ENCODE peak calls at places on chromosome X, in eight cellular contexts. One of them, this sample, is unnamed.

GRCh38 chrX:134634691-134635090 is 23.6 kb downstream of the PLAC1 start:
- DNase-seq in Karpas-422: no peak
- DNase-seq in cardiac muscle cell: no peak
- DNase-seq in fibroblast of lung: peak; percentile 70
- DNase-seq in brain microvascular endothelial cell: no peak
- DNase-seq in tibial artery: no peak
- DNase-seq in hepatocyte: no peak
- DNase-seq in SJSA1: no peak
- DNase-seq in this sample: no peak

GRCh38 chrX:149830192-149830873 is 48.6 kb downstream of the MAGEA9 start:
- DNase-seq in Karpas-422: no peak
- DNase-seq in cardiac muscle cell: peak; percentile 34
- DNase-seq in fibroblast of lung: peak; percentile 38
- DNase-seq in brain microvascular endothelial cell: peak; percentile 28
- DNase-seq in tibial artery: no peak
- DNase-seq in hepatocyte: peak; percentile 33
- DNase-seq in SJSA1: no peak
- DNase-seq in this sample: no peak

GRCh38 chrX:152926279-152926678 is 28.4 kb downstream of the ZNF185 start:
- DNase-seq in Karpas-422: peak; percentile 85
- DNase-seq in cardiac muscle cell: no peak
- DNase-seq in fibroblast of lung: peak; percentile 67
- DNase-seq in brain microvascular endothelial cell: peak; percentile 52
- DNase-seq in tibial artery: no peak
- DNase-seq in hepatocyte: peak; percentile 71
- DNase-seq in SJSA1: peak; percentile 66
- DNase-seq in this sample: no peak

GRCh38 chrX:20274121-20274520 is 7.4 kb upstream of the RPS6KA3 start:
- DNase-seq in Karpas-422: no peak
- DNase-seq in cardiac muscle cell: no peak
- DNase-seq in fibroblast of lung: peak; percentile 40
- DNase-seq in brain microvascular endothelial cell: no peak
- DNase-seq in tibial artery: no peak
- DNase-seq in hepatocyte: no peak
- DNase-seq in SJSA1: no peak
- DNase-seq in this sample: no peak

GRCh38 chrX:71253253-71254091 is 468 bp downstream of the ZMYM3 start:
- DNase-seq in Karpas-422: peak; percentile 70
- DNase-seq in cardiac muscle cell: peak; percentile 60
- DNase-seq in fibroblast of lung: peak; percentile 36
- DNase-seq in brain microvascular endothelial cell: peak; percentile 14
- DNase-seq in tibial artery: no peak
- DNase-seq in hepatocyte: peak; percentile 60
- DNase-seq in SJSA1: peak; percentile 50
- DNase-seq in this sample: no peak

GRCh38 chrX:57573754-57574153 is 18.1 kb upstream of the ZXDB start:
- DNase-seq in Karpas-422: peak; percentile 63
- DNase-seq in cardiac muscle cell: peak; percentile 30
- DNase-seq in fibroblast of lung: no peak
- DNase-seq in brain microvascular endothelial cell: no peak
- DNase-seq in tibial artery: no peak
- DNase-seq in hepatocyte: no peak
- DNase-seq in SJSA1: no peak
- DNase-seq in this sample: no peak

GRCh38 chrX:23841847-23842522 is 59.0 kb downstream of the SAT1 start:
- DNase-seq in Karpas-422: no peak
- DNase-seq in cardiac muscle cell: no peak
- DNase-seq in fibroblast of lung: no peak
- DNase-seq in brain microvascular endothelial cell: no peak
- DNase-seq in tibial artery: no peak
- DNase-seq in hepatocyte: peak; percentile 20
- DNase-seq in SJSA1: no peak
- DNase-seq in this sample: no peak

GRCh38 chrX:119887721-119888425 is 7.8 kb upstream of the AKAP14 start:
- DNase-seq in Karpas-422: peak; percentile 70
- DNase-seq in cardiac muscle cell: peak; percentile 65
- DNase-seq in fibroblast of lung: peak; percentile 51
- DNase-seq in brain microvascular endothelial cell: peak; percentile 29
- DNase-seq in tibial artery: no peak
- DNase-seq in hepatocyte: peak; percentile 78
- DNase-seq in SJSA1: peak; percentile 66
- DNase-seq in this sample: no peak

GRCh38 chrX:23822397-23822796 is 39.4 kb downstream of the SAT1 start:
- DNase-seq in Karpas-422: no peak
- DNase-seq in cardiac muscle cell: no peak
- DNase-seq in fibroblast of lung: peak; percentile 45
- DNase-seq in brain microvascular endothelial cell: no peak
- DNase-seq in tibial artery: no peak
- DNase-seq in hepatocyte: peak; percentile 76
- DNase-seq in SJSA1: no peak
- DNase-seq in this sample: no peak

GRCh38 chrX:40418413-40419195 is 162.2 kb upstream of the ATP6AP2 start:
- DNase-seq in Karpas-422: no peak
- DNase-seq in cardiac muscle cell: no peak
- DNase-seq in fibroblast of lung: peak; percentile 32
- DNase-seq in brain microvascular endothelial cell: no peak
- DNase-seq in tibial artery: no peak
- DNase-seq in hepatocyte: no peak
- DNase-seq in SJSA1: no peak
- DNase-seq in this sample: no peak

GRCh38 chrX:47217121-47217851 is 1.2 kb upstream of the CDK16 start:
- DNase-seq in Karpas-422: peak; percentile 59
- DNase-seq in cardiac muscle cell: no peak
- DNase-seq in fibroblast of lung: peak; percentile 69
- DNase-seq in brain microvascular endothelial cell: peak; percentile 40
- DNase-seq in tibial artery: no peak
- DNase-seq in hepatocyte: peak; percentile 82
- DNase-seq in SJSA1: no peak
- DNase-seq in this sample: no peak

DNA sequence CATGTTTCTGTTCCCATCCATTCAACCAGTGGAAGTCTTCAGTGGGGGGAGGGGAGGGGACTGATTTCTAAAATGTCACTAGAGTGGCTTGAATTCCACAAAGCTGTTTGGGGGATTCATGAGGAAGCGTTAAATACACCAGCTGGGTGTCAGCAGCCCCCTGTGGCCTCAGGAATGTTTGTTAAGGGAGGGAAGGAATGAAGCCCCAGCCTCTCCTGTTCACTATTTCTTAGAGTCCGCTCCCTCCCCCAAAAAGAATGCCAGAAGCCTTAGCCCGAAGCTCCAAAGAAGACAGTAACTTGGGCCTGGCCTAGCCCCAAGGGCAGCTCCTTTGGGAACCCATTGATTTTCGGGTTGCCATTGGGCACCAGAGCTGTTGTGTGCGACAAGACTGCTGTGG is 3.3 kb downstream of the SHROOM2 start:
- DNase-seq in Karpas-422: no peak
- DNase-seq in cardiac muscle cell: no peak
- DNase-seq in fibroblast of lung: no peak
- DNase-seq in brain microvascular endothelial cell: no peak
- DNase-seq in tibial artery: no peak
- DNase-seq in hepatocyte: no peak
- DNase-seq in SJSA1: no peak
- DNase-seq in this sample: no peak
- H3K27me3 ChIP-seq in Karpas-422: no peaks in the 10 kb centered on the region
- H3K27me3 ChIP-seq in cardiac muscle cell: no peaks in the 10 kb centered on the region
- H3K27me3 ChIP-seq in fibroblast of lung: peaks cover 10% of the 10 kb centered on the region
- H3K27me3 ChIP-seq in brain microvascular endothelial cell: peaks cover 14% of the 10 kb centered on the region
- H3K27me3 ChIP-seq in tibial artery: peaks cover 14% of the 10 kb centered on the region
- H3K27me3 ChIP-seq in hepatocyte: no peaks in the 10 kb centered on the region
- H3K27me3 ChIP-seq in SJSA1: peaks cover 10% of the 10 kb centered on the region
- H3K27me3 ChIP-seq in this sample: no peaks in the 10 kb centered on the region

GRCh38 chrX:48801281-48802088 is at the start of gene HDAC6:
- DNase-seq in Karpas-422: peak; percentile 98
- DNase-seq in cardiac muscle cell: peak; percentile 96
- DNase-seq in fibroblast of lung: peak; percentile 98
- DNase-seq in brain microvascular endothelial cell: peak; percentile 96
- DNase-seq in tibial artery: peak; percentile 99
- DNase-seq in hepatocyte: peak; percentile 97
- DNase-seq in SJSA1: peak; percentile 97
- DNase-seq in this sample: peak; percentile 82

GRCh38 chrX:48802089-48802812 is 384 bp downstream of the HDAC6 start:
- DNase-seq in Karpas-422: peak; percentile 88
- DNase-seq in cardiac muscle cell: peak; percentile 85
- DNase-seq in fibroblast of lung: peak; percentile 78
- DNase-seq in brain microvascular endothelial cell: peak; percentile 74
- DNase-seq in tibial artery: peak; percentile 94
- DNase-seq in hepatocyte: peak; percentile 87
- DNase-seq in SJSA1: peak; percentile 84
- DNase-seq in this sample: peak; percentile 65

GRCh38 chrX:48800574-48801280 is 1.1 kb upstream of the HDAC6 start:
- DNase-seq in Karpas-422: no peak
- DNase-seq in cardiac muscle cell: no peak
- DNase-seq in fibroblast of lung: no peak
- DNase-seq in brain microvascular endothelial cell: no peak
- DNase-seq in tibial artery: no peak
- DNase-seq in hepatocyte: peak; percentile 6
- DNase-seq in SJSA1: no peak
- DNase-seq in this sample: no peak

GRCh38 chrX:48806088-48806487 is 4.2 kb downstream of the HDAC6 start:
- DNase-seq in Karpas-422: no peak
- DNase-seq in cardiac muscle cell: no peak
- DNase-seq in fibroblast of lung: no peak
- DNase-seq in brain microvascular endothelial cell: no peak
- DNase-seq in tibial artery: no peak
- DNase-seq in hepatocyte: no peak
- DNase-seq in SJSA1: no peak
- DNase-seq in this sample: no peak

GRCh38 chrX:48802813-48803261 is 970 bp downstream of the HDAC6 start:
- DNase-seq in Karpas-422: no peak
- DNase-seq in cardiac muscle cell: no peak
- DNase-seq in fibroblast of lung: no peak
- DNase-seq in brain microvascular endothelial cell: no peak
- DNase-seq in tibial artery: no peak
- DNase-seq in hepatocyte: no peak
- DNase-seq in SJSA1: no peak
- DNase-seq in this sample: no peak
- H3K4me3 ChIP-seq in Karpas-422: peak overlapping the region; percentile 74
- H3K4me3 ChIP-seq in cardiac muscle cell: peak overlapping the region; percentile 61
- H3K4me3 ChIP-seq in fibroblast of lung: peak overlapping the region; percentile 74
- H3K4me3 ChIP-seq in brain microvascular endothelial cell: peak overlapping the region; percentile 71
- H3K4me3 ChIP-seq in tibial artery: peak overlapping the region; percentile 58
- H3K4me3 ChIP-seq in hepatocyte: peak overlapping the region; percentile 22
- H3K4me3 ChIP-seq in SJSA1: peak overlapping the region; percentile 69
- H3K4me3 ChIP-seq in this sample: peak overlapping the region; percentile 80

DNA sequence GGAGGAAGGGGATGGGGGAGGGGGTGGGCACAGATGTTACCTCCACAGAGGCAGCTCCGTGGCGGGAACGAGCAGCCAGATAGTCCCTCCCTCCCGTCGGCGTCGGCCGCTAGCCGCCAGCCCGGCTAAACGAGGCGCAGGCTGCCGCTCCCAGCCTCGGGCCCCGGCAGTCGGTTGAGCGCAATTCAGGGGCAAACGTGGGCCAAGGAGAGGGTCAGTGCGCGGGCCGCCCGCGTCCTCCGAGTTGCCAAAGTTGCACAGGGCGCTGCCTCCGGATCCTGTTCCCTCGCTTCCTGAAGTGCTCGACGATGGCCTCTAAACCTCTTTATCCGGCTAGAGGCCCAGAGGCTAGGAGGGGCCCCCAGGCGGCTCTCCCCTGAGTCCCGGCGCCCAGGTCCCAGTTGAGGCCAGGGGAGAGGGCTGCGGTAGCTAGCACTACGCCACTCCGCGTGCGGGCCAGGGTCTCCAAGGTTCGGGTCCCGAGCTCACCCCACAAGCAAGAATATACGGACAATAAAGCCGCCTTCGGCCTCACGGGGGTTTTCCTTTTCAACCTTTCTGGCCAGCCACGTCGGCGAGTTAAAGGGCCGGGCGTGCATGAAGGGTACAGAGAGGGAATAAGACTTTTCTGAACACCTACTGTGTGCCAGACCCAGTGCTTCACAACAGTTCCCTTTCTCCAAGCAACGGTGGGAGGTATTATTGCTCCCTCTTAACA is 138.7 kb upstream of the ZIC3 start:
- DNase-seq in Karpas-422: no peak
- DNase-seq in cardiac muscle cell: peak; percentile 12
- DNase-seq in fibroblast of lung: no peak
- DNase-seq in brain microvascular endothelial cell: no peak
- DNase-seq in tibial artery: no peak
- DNase-seq in hepatocyte: no peak
- DNase-seq in SJSA1: no peak
- DNase-seq in this sample: no peak
- H3K27me3 ChIP-seq in Karpas-422: no peaks in the 10 kb centered on the region
- H3K27me3 ChIP-seq in cardiac muscle cell: peaks cover 79% of the 10 kb centered on the region
- H3K27me3 ChIP-seq in fibroblast of lung: peaks cover 3% of the 10 kb centered on the region
- H3K27me3 ChIP-seq in brain microvascular endothelial cell: peaks cover 7% of the 10 kb centered on the region
- H3K27me3 ChIP-seq in tibial artery: peaks cover 48% of the 10 kb centered on the region
- H3K27me3 ChIP-seq in hepatocyte: peaks cover 85% of the 10 kb centered on the region
- H3K27me3 ChIP-seq in SJSA1: no peaks in the 10 kb centered on the region
- H3K27me3 ChIP-seq in this sample: no peaks in the 10 kb centered on the region

GRCh38 chrX:72273718-72274117 is 3.3 kb downstream of the RPS4X start:
- DNase-seq in Karpas-422: no peak
- DNase-seq in cardiac muscle cell: no peak
- DNase-seq in fibroblast of lung: no peak
- DNase-seq in brain microvascular endothelial cell: no peak
- DNase-seq in tibial artery: no peak
- DNase-seq in hepatocyte: no peak
- DNase-seq in SJSA1: no peak
- DNase-seq in this sample: no peak
- H3K4me3 ChIP-seq in Karpas-422: no peak overlapping the region
- H3K4me3 ChIP-seq in cardiac muscle cell: no peak overlapping the region
- H3K4me3 ChIP-seq in fibroblast of lung: no peak overlapping the region
- H3K4me3 ChIP-seq in brain microvascular endothelial cell: peak overlapping the region; percentile 89
- H3K4me3 ChIP-seq in tibial artery: no peak overlapping the region
- H3K4me3 ChIP-seq in hepatocyte: no peak overlapping the region
- H3K4me3 ChIP-seq in SJSA1: no peak overlapping the region
- H3K4me3 ChIP-seq in this sample: no peak overlapping the region

DNA sequence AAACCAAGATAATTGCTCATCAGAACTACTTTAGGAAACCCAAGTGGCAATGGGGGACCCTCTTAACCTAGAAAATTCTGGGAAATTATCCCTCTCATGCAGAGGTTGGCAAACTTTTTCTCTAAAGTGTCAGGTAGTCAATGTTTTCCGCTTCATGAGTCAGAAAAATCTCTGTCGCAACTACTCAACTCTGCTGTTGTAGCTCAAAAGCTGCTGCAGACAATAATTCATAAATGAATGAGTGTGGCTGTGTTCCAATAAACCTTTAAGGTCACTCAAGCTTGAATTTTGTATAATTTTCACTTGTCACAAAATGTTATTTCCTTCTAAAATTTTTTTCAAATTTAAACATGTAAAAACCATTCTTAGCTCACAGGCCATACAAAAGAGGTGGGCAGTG is 193.4 kb upstream of the MID1 start:
- DNase-seq in Karpas-422: no peak
- DNase-seq in cardiac muscle cell: no peak
- DNase-seq in fibroblast of lung: no peak
- DNase-seq in brain microvascular endothelial cell: no peak
- DNase-seq in tibial artery: no peak
- DNase-seq in hepatocyte: no peak
- DNase-seq in SJSA1: no peak
- DNase-seq in this sample: no peak
- H3K27me3 ChIP-seq in Karpas-422: no peaks in the 10 kb centered on the region
- H3K27me3 ChIP-seq in cardiac muscle cell: no peaks in the 10 kb centered on the region
- H3K27me3 ChIP-seq in fibroblast of lung: no peaks in the 10 kb centered on the region
- H3K27me3 ChIP-seq in brain microvascular endothelial cell: no peaks in the 10 kb centered on the region
- H3K27me3 ChIP-seq in tibial artery: no peaks in the 10 kb centered on the region
- H3K27me3 ChIP-seq in hepatocyte: no peaks in the 10 kb centered on the region
- H3K27me3 ChIP-seq in SJSA1: no peaks in the 10 kb centered on the region
- H3K27me3 ChIP-seq in this sample: no peaks in the 10 kb centered on the region